ENCODE peak calls at places on chromosome 6, in five cellular contexts. A is fibroblast of lung; U is breast epithelium; R is CD4-positive, alpha-beta T cell; H is heart left ventricle. X is an unnamed sample.

GRCh38 chr6:36743538-36744441 is 46.2 kb downstream of the RAB44 start:
- DNase-seq in A (no peak), U (no peak), R (no peak), H (no peak), X (no peak)

GRCh38 chr6:57423468-57423867 is 106.0 kb downstream of the PRIM2 start:
- DNase-seq in A (no peak), U (no peak), R (no peak), H (no peak), X (no peak)

GRCh38 chr6:141041596-141042087 is 1091.1 kb upstream of the GJE1 start:
- DNase-seq in A (no peak), U (no peak), R (no peak), H (no peak), X (no peak)

GRCh38 chr6:142842423-142843261 is 102.3 kb downstream of the HIVEP2 start:
- DNase-seq in A (peak), U (no peak), R (no peak), H (no peak), X (no peak)

GRCh38 chr6:92125681-92126080 is 1293.7 kb downstream of the EPHA7 start:
- DNase-seq in A (no peak), U (no peak), R (no peak), H (no peak), X (no peak)

GRCh38 chr6:138795809-138796469 is at the start of gene ECT2L:
- DNase-seq in A (peak), U (peak), R (no peak), H (peak), X (no peak)

GRCh38 chr6:102520981-102521380 is 1127.5 kb downstream of the GRIK2 start:
- DNase-seq in A (no peak), U (no peak), R (no peak), H (no peak), X (no peak)

GRCh38 chr6:40585661-40586269 is 1.4 kb downstream of the LRFN2 start:
- DNase-seq in A (no peak), U (no peak), R (no peak), H (no peak), X (no peak)

GRCh38 chr6:46863791-46864190 is 57.9 kb downstream of the ADGRF5 start:
- DNase-seq in A (no peak), U (no peak), R (no peak), H (no peak), X (no peak)

GRCh38 chr6:16362296-16362695 is 123.9 kb downstream of the GMPR start:
- DNase-seq in A (no peak), U (no peak), R (no peak), H (no peak), X (no peak)

GRCh38 chr6:16212276-16212675 is 26.1 kb upstream of the GMPR start:
- DNase-seq in A (no peak), U (no peak), R (no peak), H (no peak), X (no peak)

GRCh38 chr6:7107578-7108195 is at the start of gene RREB1:
- DNase-seq in A (peak), U (peak), R (peak), H (peak), X (no peak)

GRCh38 chr6:7106752-7107577 is 796 bp upstream of the RREB1 start:
- DNase-seq in A (no peak), U (no peak), R (peak), H (peak), X (no peak)

GRCh38 chr6:7108964-7109836 is 1.4 kb downstream of the RREB1 start:
- DNase-seq in A (peak), U (peak), R (no peak), H (peak), X (no peak)

GRCh38 chr6:7110092-7110792 is 2.5 kb downstream of the RREB1 start:
- DNase-seq in A (no peak), U (no peak), R (no peak), H (no peak), X (no peak)

GRCh38 chr6:7108196-7108963 is 619 bp downstream of the RREB1 start:
- DNase-seq in A (peak), U (peak), R (no peak), H (peak), X (peak)
- H3K27ac ChIP-seq in A (peak), U (peak), R (peak), H (peak), X (peak)

DNA sequence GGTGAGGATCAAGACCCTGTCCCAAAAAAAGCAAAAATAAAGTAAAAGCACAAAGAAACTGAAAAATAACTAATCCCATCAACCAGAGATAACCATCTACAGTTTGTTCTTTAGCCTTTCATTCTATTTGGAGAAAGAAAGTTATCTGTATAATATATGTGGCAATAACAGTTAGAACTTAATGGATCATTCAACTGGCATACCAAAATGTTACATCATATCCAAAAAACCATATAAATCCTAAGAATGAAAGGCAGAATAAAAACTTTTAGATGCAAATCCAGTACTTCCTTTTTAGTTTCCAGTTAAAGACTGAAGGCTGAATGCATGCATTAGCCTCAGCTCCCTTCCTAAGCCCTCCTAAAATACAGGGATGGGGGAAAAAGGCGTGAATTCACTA is 25.2 kb downstream of the ILRUN start:
- DNase-seq in A (peak), U (no peak), R (no peak), H (no peak), X (no peak)
- H3K27ac ChIP-seq in A (peak), U (peak), R (peak), H (no peak), X (no peak)

GRCh38 chr6:3876131-3876530 is 27.0 kb downstream of the FAM50B start:
- DNase-seq in A (peak), U (no peak), R (no peak), H (no peak), X (no peak)
- H3K27ac ChIP-seq in A (no peak), U (no peak), R (no peak), H (peak), X (no peak)

DNA sequence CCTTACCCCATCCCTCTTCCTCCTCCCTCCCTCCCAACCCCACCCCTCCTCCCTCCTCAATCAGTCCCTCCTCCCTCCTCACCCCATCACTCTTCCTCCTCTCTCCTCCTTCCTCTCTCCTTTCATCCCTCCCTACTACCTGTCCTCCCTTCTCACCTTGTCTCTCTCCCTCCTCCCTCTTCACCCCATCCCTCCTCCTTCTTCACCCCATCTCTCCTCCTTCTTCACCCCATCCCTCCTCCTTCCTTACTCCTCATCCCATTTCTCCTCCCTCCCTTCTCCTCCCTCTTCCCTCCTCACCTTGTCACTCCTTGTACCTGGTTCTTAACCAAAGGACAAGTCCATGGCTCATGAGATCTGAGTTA is 222.4 kb downstream of the TTLL2 start:
- DNase-seq in A (no peak), U (no peak), R (no peak), H (no peak), X (no peak)
- H3K27ac ChIP-seq in A (no peak), U (no peak), R (no peak), H (peak), X (no peak)

GRCh38 chr6:21908117-21908848 is 314.7 kb downstream of the SOX4 start:
- DNase-seq in A (no peak), U (no peak), R (no peak), H (no peak), X (no peak)

GRCh38 chr6:21909321-21909720 is 315.8 kb downstream of the SOX4 start:
- DNase-seq in A (no peak), U (no peak), R (no peak), H (no peak), X (no peak)

GRCh38 chr6:21905531-21905930 is 312.0 kb downstream of the SOX4 start:
- DNase-seq in A (no peak), U (no peak), R (no peak), H (no peak), X (no peak)

GRCh38 chr6:21906826-21907225 is 313.3 kb downstream of the SOX4 start:
- DNase-seq in A (no peak), U (no peak), R (no peak), H (no peak), X (no peak)

DNA sequence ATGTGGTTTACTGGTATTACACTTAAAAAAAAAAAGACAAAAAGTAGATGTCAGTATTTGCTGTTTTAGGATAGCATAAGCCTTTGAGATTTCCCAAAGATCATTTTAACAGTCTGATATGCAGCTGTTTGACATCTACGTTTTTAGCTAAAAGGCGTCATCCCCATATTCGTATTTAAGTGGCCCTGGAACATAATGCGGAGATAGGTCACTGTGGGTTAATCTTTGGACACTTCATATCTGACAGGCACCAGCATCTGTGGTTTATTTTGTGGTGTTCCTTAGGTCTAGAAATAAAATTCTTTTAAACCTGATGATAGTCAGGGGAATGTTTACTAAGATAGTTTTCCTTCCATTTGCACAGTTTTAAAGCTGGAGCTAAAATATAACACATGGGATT is 313.7 kb downstream of the SOX4 start:
- DNase-seq in A (no peak), U (no peak), R (no peak), H (no peak), X (no peak)
- H3K27ac ChIP-seq in A (no peak), U (no peak), R (no peak), H (no peak), X (no peak)

GRCh38 chr6:151914475-151914874 is 107.0 kb downstream of the ESR1 start:
- DNase-seq in A (peak), U (no peak), R (no peak), H (no peak), X (no peak)
- H3K27ac ChIP-seq in A (no peak), U (no peak), R (no peak), H (no peak), X (no peak)

GRCh38 chr6:19848465-19848864 is 11.3 kb downstream of the ID4 start:
- DNase-seq in A (no peak), U (no peak), R (no peak), H (no peak), X (no peak)
- H3K27ac ChIP-seq in A (no peak), U (no peak), R (no peak), H (no peak), X (no peak)

GRCh38 chr6:20126102-20126752 is 86.0 kb downstream of the MBOAT1 start:
- DNase-seq in A (no peak), U (no peak), R (no peak), H (no peak), X (no peak)
- H3K27ac ChIP-seq in A (no peak), U (peak), R (no peak), H (no peak), X (no peak)

GRCh38 chr6:32224696-32225095 is 829 bp upstream of the NOTCH4 start:
- DNase-seq in A (no peak), U (no peak), R (no peak), H (no peak), X (no peak)

GRCh38 chr6:32226434-32226833 is 2.6 kb upstream of the NOTCH4 start:
- DNase-seq in A (no peak), U (no peak), R (no peak), H (no peak), X (no peak)

GRCh38 chr6:32220021-32220420 is 3.8 kb downstream of the NOTCH4 start:
- DNase-seq in A (no peak), U (no peak), R (no peak), H (no peak), X (no peak)

GRCh38 chr6:32223258-32224235 is at the start of gene NOTCH4:
- DNase-seq in A (no peak), U (no peak), R (no peak), H (peak), X (no peak)

DNA sequence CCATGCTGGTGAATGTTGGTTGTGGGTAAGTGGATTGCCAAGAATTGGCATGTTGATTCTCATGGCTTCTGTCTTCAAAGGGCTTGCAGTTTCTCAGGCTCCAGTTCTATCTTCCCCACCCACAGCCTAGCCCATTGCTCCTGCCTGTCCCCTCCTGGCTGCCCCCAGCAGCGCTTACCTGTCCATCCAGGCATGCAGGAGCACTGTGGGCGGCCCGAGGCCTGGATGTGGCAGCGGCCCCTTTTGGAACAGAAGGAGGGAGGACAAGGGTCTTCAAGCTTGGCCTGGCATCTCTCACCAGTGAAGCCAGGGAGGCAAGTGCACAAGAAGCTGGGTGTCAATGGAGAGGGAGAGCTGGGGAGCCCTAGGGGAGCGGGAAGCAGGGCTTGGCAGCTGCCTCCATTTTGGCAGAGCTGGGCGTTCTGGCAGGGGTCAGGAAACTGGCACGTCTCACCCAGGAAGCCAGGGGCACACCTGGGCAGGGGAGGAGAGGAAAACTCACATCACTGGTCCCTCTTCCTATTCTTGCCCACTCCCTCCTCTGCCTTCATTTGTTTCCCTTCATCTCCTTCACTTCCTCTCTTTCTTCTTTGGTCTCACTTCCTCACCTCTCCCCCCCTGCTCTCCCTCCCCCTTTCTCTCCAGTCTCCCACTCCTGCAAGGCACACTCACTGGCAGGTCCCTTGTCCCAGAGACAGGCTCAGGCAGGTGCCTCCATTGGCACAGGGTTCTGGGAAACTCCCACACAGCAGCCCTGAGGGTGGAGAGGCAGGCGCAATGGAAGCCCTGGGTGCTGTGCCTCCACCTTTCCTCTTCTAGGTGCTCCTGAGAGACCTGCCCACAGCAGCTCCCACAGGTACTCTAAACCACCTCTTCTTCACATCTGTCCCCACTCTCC is 1.3 kb downstream of the NOTCH4 start:
- DNase-seq in A (no peak), U (no peak), R (no peak), H (no peak), X (no peak)
- H3K27ac ChIP-seq in A (no peak), U (peak), R (no peak), H (peak), X (peak)

GRCh38 chr6:13352165-13352564 is 23.8 kb upstream of the TBC1D7 start:
- DNase-seq in A (no peak), U (no peak), R (no peak), H (no peak), X (no peak)

GRCh38 chr6:13346245-13346644 is 17.9 kb upstream of the TBC1D7 start:
- DNase-seq in A (no peak), U (no peak), R (no peak), H (no peak), X (no peak)

GRCh38 chr6:13348320-13349113 is 20.2 kb upstream of the TBC1D7 start:
- DNase-seq in A (no peak), U (no peak), R (no peak), H (no peak), X (no peak)

GRCh38 chr6:13351271-13351670 is 22.9 kb upstream of the TBC1D7 start:
- DNase-seq in A (no peak), U (no peak), R (no peak), H (no peak), X (no peak)

DNA sequence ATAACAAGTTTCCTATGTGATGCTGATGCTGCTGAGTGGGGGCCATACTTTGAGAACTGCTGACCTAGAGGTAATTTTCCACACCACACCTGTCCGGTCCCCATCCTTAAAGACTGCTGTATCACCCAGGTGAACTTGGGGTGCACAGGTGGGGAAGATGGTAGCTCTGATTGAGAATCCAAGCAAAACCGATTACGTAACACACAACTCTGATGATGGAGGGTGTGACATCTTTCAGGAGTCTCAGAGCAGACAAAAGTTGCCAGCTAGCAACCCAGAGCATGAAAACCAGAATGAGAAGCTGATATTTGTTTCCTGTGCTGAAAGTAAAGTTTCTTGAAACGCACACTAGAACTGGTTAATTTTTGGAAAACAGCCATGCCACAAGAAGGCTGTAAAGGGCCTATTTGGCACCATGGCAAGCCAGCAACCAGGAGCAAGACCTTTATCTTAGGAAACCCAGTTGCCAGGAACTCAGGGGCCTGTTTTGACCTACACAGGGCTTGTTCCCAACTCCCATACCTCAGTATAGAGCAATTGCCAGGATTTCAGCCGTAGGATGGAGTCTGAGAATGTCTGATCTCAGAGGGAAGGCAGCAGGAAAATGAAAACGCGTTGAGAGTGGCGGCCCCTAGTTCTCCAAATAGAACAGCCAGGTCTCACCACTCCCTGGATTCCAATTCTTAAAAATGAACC is 21.6 kb upstream of the TBC1D7 start:
- DNase-seq in A (no peak), U (no peak), R (no peak), H (no peak), X (no peak)
- H3K27ac ChIP-seq in A (no peak), U (no peak), R (no peak), H (peak), X (peak)

X was measured in caudate nucleus.